ENCODE peak calls at places on chromosome 21, in ten cellular contexts. M is IMR-90, J is H1, B is brain microvascular endothelial cell, W is tibial artery, E is psoas muscle, R is esophagus squamous epithelium, C is MM.1S, T is heart left ventricle, I is astrocyte of the spinal cord. Z is an unnamed sample.

GRCh38 chr21:37338671-37339526 is 27.7 kb upstream of the DYRK1A start:
- DNase-seq in J (no peak), E (peak), T (peak), C (no peak), R (no peak), B (peak), M (peak), W (no peak), I (peak), Z (peak)

GRCh38 chr21:21622460-21623234 is 624.4 kb downstream of the NCAM2 start:
- DNase-seq in I (no peak), J (no peak), W (no peak), E (no peak), R (no peak), B (no peak), M (no peak), T (no peak), C (no peak), Z (no peak)

GRCh38 chr21:35011681-35012080 is 37.4 kb downstream of the RUNX1 start:
- DNase-seq in J (no peak), M (peak), B (no peak), T (no peak), W (no peak), E (no peak), R (no peak), C (no peak), I (peak), Z (no peak)

GRCh38 chr21:42746593-42747266 is 93.3 kb downstream of the PDE9A start:
- DNase-seq in R (no peak), W (no peak), I (no peak), T (peak), E (no peak), C (no peak), B (no peak), J (no peak), M (no peak), Z (no peak)

GRCh38 chr21:42233067-42233981 is 14.4 kb downstream of the ABCG1 start:
- DNase-seq in J (no peak), C (peak), I (peak), M (peak), B (peak), T (peak), W (peak), R (no peak), E (peak), Z (no peak)

GRCh38 chr21:42118901-42119300 is 47.8 kb downstream of the UMODL1 start:
- DNase-seq in J (no peak), T (no peak), W (no peak), R (no peak), I (no peak), C (peak), B (no peak), M (peak), E (peak), Z (no peak)

GRCh38 chr21:38352536-38353219 is 95.9 kb downstream of the KCNJ15 start:
- DNase-seq in M (peak), T (peak), I (peak), B (peak), W (peak), R (no peak), J (peak), E (no peak), C (peak), Z (no peak)

GRCh38 chr21:24076179-24076578 is 1531.1 kb downstream of the MRPL39 start:
- DNase-seq in I (peak), B (no peak), E (no peak), M (peak), J (no peak), W (no peak), R (no peak), C (no peak), T (no peak), Z (no peak)

GRCh38 chr21:31558839-31559367 is 100.6 kb upstream of the SOD1 start:
- DNase-seq in B (peak), T (peak), R (peak), W (peak), J (peak), C (peak), E (peak), M (peak), I (peak), Z (no peak)

GRCh38 chr21:17386498-17386897 is 126.3 kb upstream of the CXADR start:
- DNase-seq in W (no peak), M (no peak), E (no peak), R (no peak), J (no peak), T (no peak), I (no peak), C (no peak), B (no peak), Z (no peak)

DNA sequence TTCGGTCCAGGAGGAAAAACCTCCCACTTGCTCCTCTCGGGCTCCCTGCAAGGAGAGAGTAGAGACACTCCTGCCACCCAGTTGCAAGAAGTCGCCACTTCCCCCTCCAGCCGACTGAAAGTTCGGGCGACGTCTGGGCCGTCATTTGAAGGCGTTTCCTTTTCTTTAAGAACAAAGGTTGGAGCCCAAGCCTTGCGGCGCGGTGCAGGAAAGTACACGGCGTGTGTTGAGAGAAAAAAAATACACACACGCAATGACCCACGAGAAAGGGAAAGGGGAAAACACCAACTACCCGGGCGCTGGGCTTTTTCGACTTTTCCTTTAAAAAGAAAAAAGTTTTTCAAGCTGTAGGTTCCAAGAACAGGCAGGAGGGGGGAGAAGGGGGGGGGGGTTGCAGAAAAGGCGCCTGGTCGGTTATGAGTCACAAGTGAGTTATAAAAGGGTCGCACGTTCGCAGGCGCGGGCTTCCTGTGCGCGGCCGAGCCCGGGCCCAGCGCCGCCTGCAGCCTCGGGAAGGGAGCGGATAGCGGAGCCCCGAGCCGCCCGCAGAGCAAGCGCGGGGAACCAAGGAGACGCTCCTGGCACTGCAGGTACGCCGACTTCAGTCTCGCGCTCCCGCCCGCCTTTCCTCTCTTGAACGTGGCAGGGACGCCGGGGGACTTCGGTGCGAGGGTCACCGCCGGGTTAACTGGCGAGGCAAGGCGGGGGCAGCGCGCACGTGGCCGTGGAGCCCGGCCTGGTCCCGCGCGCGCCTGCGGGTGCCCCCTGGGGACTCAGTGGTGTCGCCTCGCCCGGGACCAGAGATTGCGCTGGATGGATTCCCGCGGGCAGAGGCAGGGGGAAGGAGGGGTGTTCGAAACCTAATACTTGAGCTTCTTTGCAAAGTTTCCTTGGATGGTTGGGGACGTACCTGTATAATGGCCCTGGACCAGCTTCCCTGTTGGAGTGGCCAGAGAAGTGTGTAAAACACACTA is 45.3 kb downstream of the MRPL39 start:
- DNase-seq in R (no peak), M (peak), C (peak), W (peak), E (peak), J (peak), B (peak), T (peak), I (peak), Z (no peak)
- H3K4me3 ChIP-seq in R (peak), M (peak), C (peak), W (peak), E (peak), J (peak), B (peak), T (peak), I (peak), Z (peak)

DNA sequence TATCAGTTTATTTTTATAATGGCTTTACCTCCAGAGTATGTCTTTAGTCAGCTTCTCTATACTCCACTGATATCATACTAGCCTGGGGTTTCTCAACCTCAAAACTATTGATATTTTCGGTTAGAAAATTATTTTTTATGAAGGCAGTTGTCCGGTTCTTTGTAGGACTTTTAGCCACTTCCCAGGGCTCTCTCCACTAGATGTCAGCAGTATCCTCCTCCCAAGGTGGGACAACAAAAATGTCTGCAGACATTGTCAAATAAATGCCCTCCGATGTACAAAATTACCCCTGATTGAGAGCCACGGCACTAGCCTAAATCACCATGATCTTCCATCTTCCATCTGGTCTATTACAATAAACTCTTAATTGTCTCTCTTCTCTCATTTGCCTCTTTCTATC is 4.1 kb upstream of the GRIK1 start:
- DNase-seq in R (no peak), T (no peak), C (no peak), B (no peak), J (no peak), E (no peak), M (no peak), W (no peak), I (no peak), Z (no peak)
- TF ChIP-seq CTCF in R (no peak), T (peak), C (no peak), B (peak), J (peak), E (no peak), M (no peak), W (no peak), I (no peak), Z (peak)

GRCh38 chr21:25175938-25176337 is 431.3 kb downstream of the MRPL39 start:
- DNase-seq in I (no peak), B (no peak), R (no peak), M (no peak), T (no peak), J (no peak), C (no peak), E (no peak), W (no peak), Z (no peak)
- H3K4me3 ChIP-seq in I (no peak), B (no peak), R (no peak), M (no peak), T (no peak), J (no peak), C (no peak), E (no peak), W (no peak), Z (no peak)

GRCh38 chr21:30268608-30269197 is 14.0 kb downstream of the KRTAP24-1 start:
- DNase-seq in I (no peak), C (peak), T (no peak), R (no peak), M (no peak), J (peak), W (no peak), E (no peak), B (no peak), Z (no peak)
- TF ChIP-seq CTCF in I (peak), C (peak), T (no peak), R (no peak), M (no peak), J (peak), W (peak), E (no peak), B (peak), Z (peak)